ENCODE peak calls at places on chromosomes 13 and 19, in five cellular contexts. Q, P, H, D and K are unnamed samples.

GRCh38 chr19:38307597-38307996 is 3.5 kb downstream of the C19orf33 start:
- DNase-seq in P (no peak), D (no peak), Q (no peak), H (no peak), K (no peak)

GRCh38 chr19:13099073-13099999 is 3.3 kb downstream of the LYL1 start:
- DNase-seq in P (no peak), Q (no peak), D (peak; percentile 37), H (peak; percentile 29), K (no peak)

GRCh38 chr13:109773276-109773675 is 13.1 kb downstream of the IRS2 start:
- DNase-seq in D (no peak), P (no peak), Q (no peak), H (peak; percentile 38), K (no peak)

GRCh38 chr13:62702502-62702901 is 1286.9 kb upstream of the PCDH20 start:
- DNase-seq in H (no peak), D (no peak), Q (no peak), P (no peak), K (no peak)

GRCh38 chr19:35751839-35752745 is 3.7 kb downstream of the LIN37 start:
- DNase-seq in H (no peak), D (no peak), Q (no peak), P (no peak), K (no peak)

GRCh38 chr13:93290503-93290902 is 63.9 kb downstream of the GPC6 start:
- DNase-seq in H (no peak), D (peak; percentile 18), P (no peak), Q (no peak), K (no peak)

GRCh38 chr13:95254341-95254740 is 46.9 kb downstream of the ABCC4 start:
- DNase-seq in H (no peak), Q (no peak), D (no peak), P (no peak), K (no peak)

GRCh38 chr19:45876161-45876410 is 9.9 kb downstream of the IRF2BP1 start:
- DNase-seq in H (no peak), P (no peak), Q (no peak), D (no peak), K (no peak)

GRCh38 chr13:113357529-113357928 is 6.4 kb downstream of the GRTP1 start:
- DNase-seq in H (no peak), D (peak; percentile 18), Q (no peak), P (peak; percentile 46), K (peak; percentile 30)

GRCh38 chr19:54692294-54692615 is 29.5 kb downstream of the LILRB4 start:
- DNase-seq in P (no peak), D (no peak), Q (no peak), H (no peak), K (no peak)

GRCh38 chr19:40685563-40685962 is 4.9 kb downstream of the NUMBL start:
- DNase-seq in D (no peak), P (no peak), Q (peak; percentile 35), H (no peak), K (no peak)

GRCh38 chr13:112917731-112918130 is 51.3 kb upstream of the MCF2L start:
- DNase-seq in D (no peak), H (no peak), Q (no peak), P (no peak), K (no peak)

GRCh38 chr19:11166281-11167142 is 10.9 kb upstream of the SPC24 start:
- DNase-seq in H (no peak), Q (no peak), D (no peak), P (no peak), K (no peak)

GRCh38 chr13:108437496-108437895 is 168.0 kb downstream of the TNFSF13B start:
- DNase-seq in Q (no peak), P (no peak), D (no peak), H (no peak), K (no peak)

GRCh38 chr13:82654851-82655517 is 1227.3 kb downstream of the SLITRK1 start:
- DNase-seq in Q (no peak), D (peak; percentile 91), H (no peak), P (no peak), K (no peak)

GRCh38 chr13:106851251-106851650 is 283.3 kb upstream of the ARGLU1 start:
- DNase-seq in P (peak; percentile 3), Q (no peak), D (peak; percentile 6), H (no peak), K (no peak)

GRCh38 chr13:81726037-81726726 is 1385.3 kb upstream of the SPRY2 start:
- DNase-seq in D (no peak), H (no peak), P (no peak), Q (no peak), K (no peak)

GRCh38 chr19:28864577-28865042 is 348.3 kb downstream of the UQCRFS1 start:
- DNase-seq in H (no peak), Q (no peak), D (peak; percentile 34), P (no peak), K (no peak)

GRCh38 chr13:101520672-101521071 is 68.2 kb downstream of the ITGBL1 start:
- DNase-seq in D (peak; percentile 53), P (peak; percentile 17), H (no peak), Q (no peak), K (no peak)

GRCh38 chr19:51342631-51343569 is 961 bp upstream of the VSIG10L start:
- DNase-seq in H (no peak), D (no peak), P (no peak), Q (no peak), K (no peak)

GRCh38 chr19:16791942-16792341 is 37.3 kb upstream of the SIN3B start:
- DNase-seq in Q (no peak), P (no peak), D (no peak), H (no peak), K (no peak)

GRCh38 chr13:48908381-48909087 is 67.2 kb upstream of the FNDC3A start:
- DNase-seq in Q (no peak), P (peak; percentile 13), D (peak; percentile 48), H (no peak), K (no peak)

GRCh38 chr19:48341006-48341405 is 15.7 kb downstream of the EMP3 start:
- DNase-seq in P (no peak), H (no peak), Q (peak; percentile 44), D (peak; percentile 51), K (no peak)

GRCh38 chr19:17749912-17750317 is 1.4 kb upstream of the FCHO1 start:
- DNase-seq in H (no peak), D (peak; percentile 29), Q (no peak), P (no peak), K (no peak)

GRCh38 chr13:30880756-30881155 is 25.3 kb upstream of the MEDAG start:
- DNase-seq in Q (no peak), D (peak; percentile 89), H (no peak), P (peak; percentile 62), K (peak; percentile 78)

GRCh38 chr13:25175431-25175830 is 3.3 kb upstream of the AMER2 start:
- DNase-seq in D (no peak), Q (no peak), P (no peak), H (no peak), K (no peak)

GRCh38 chr19:18020212-18021067 is 12.5 kb downstream of the ARRDC2 start:
- DNase-seq in P (no peak), H (peak; percentile 63), D (peak; percentile 52), Q (peak; percentile 82), K (no peak)

GRCh38 chr13:99698010-99698815 is 196.9 kb downstream of the TM9SF2 start:
- DNase-seq in Q (no peak), D (no peak), P (no peak), H (no peak), K (no peak)

GRCh38 chr19:1315470-1316166 is 29.9 kb downstream of the EFNA2 start:
- DNase-seq in P (peak; percentile 15), H (peak; percentile 67), Q (peak; percentile 54), D (peak; percentile 48), K (no peak)

GRCh38 chr13:106561551-106562170 is 6.3 kb downstream of the ARGLU1 start:
- DNase-seq in D (peak; percentile 64), P (peak; percentile 20), Q (no peak), H (no peak), K (no peak)

GRCh38 chr13:21458816-21459701 is at the start of gene ZDHHC20:
- DNase-seq in P (peak; percentile 76), H (peak; percentile 91), D (peak; percentile 83), Q (peak; percentile 90), K (no peak)

GRCh38 chr13:21289475-21289874 is 113.0 kb downstream of the MRPL57 start:
- DNase-seq in P (no peak), Q (no peak), D (no peak), H (no peak), K (no peak)

GRCh38 chr13:44653261-44653660 is 77.1 kb upstream of the TSC22D1 start:
- DNase-seq in H (no peak), P (no peak), D (no peak), Q (no peak), K (no peak)